ENCODE peak calls at places on chromosomes 2 and 18, in four cellular contexts. F is K562, A is HCT116, U is H1. C is an unnamed sample.

GRCh38 chr18:6747646-6748045 is 18.1 kb downstream of the ARHGAP28 start:
- DNase-seq in F (no peak), A (no peak), U (no peak), C (no peak)

GRCh38 chr18:29560270-29560669 is 1383.3 kb upstream of the CDH2 start:
- DNase-seq in F (no peak), A (no peak), U (no peak), C (peak)

GRCh38 chr2:46653539-46653938 is 174.2 kb downstream of the TMEM247 start:
- DNase-seq in F (no peak), A (no peak), U (no peak), C (no peak)

GRCh38 chr2:65291221-65292094 is 63.8 kb downstream of the ACTR2 start:
- DNase-seq in F (no peak), A (no peak), U (no peak), C (no peak)

GRCh38 chr2:222769941-222770340 is 90.9 kb upstream of the ACSL3 start:
- DNase-seq in F (no peak), A (no peak), U (no peak), C (no peak)

GRCh38 chr18:37445368-37445767 is 120.2 kb downstream of the CELF4 start:
- DNase-seq in F (no peak), A (no peak), U (no peak), C (no peak)

GRCh38 chr2:16722677-16723076 is 57.0 kb upstream of the CYRIA start:
- DNase-seq in F (no peak), A (no peak), U (peak), C (no peak)

GRCh38 chr18:42781298-42781815 is 334.1 kb downstream of the RIT2 start:
- DNase-seq in F (no peak), A (no peak), U (no peak), C (no peak)

GRCh38 chr18:59067873-59068272 is 71.8 kb upstream of the SEC11C start:
- DNase-seq in F (peak), A (no peak), U (no peak), C (no peak)

GRCh38 chr2:68646303-68646702 is 2.9 kb downstream of the PROKR1 start:
- DNase-seq in F (peak), A (peak), U (no peak), C (no peak)

GRCh38 chr2:217314021-217314460 is 454.2 kb upstream of the TNP1 start:
- DNase-seq in F (no peak), A (no peak), U (no peak), C (no peak)

GRCh38 chr2:154238252-154238651 is 366.5 kb downstream of the GALNT13 start:
- DNase-seq in F (no peak), A (no peak), U (no peak), C (no peak)

GRCh38 chr2:102839668-102840388 is 78.0 kb downstream of the TMEM182 start:
- DNase-seq in F (peak), A (peak), U (no peak), C (peak)

GRCh38 chr2:53234548-53234903 is 533.1 kb upstream of the CHAC2 start:
- DNase-seq in F (no peak), A (no peak), U (peak), C (no peak)

GRCh38 chr2:218367415-218368149 is 10.9 kb downstream of the CATIP start:
- DNase-seq in F (peak), A (peak), U (peak), C (peak)

GRCh38 chr2:46548103-46548486 is 68.7 kb downstream of the TMEM247 start:
- DNase-seq in F (no peak), A (no peak), U (no peak), C (no peak)

GRCh38 chr2:224908820-224909219 is 133.4 kb downstream of the DOCK10 start:
- DNase-seq in F (no peak), A (no peak), U (no peak), C (no peak)

GRCh38 chr2:54728669-54729120 is 5.2 kb downstream of the EML6 start:
- DNase-seq in F (peak), A (peak), U (no peak), C (no peak)

GRCh38 chr2:138632066-138632465 is 130.5 kb downstream of the SPOPL start:
- DNase-seq in F (no peak), A (no peak), U (no peak), C (no peak)

GRCh38 chr2:142395294-142395693 is 264.5 kb upstream of the LRP1B start:
- DNase-seq in F (no peak), A (no peak), U (no peak), C (no peak)

GRCh38 chr18:48300463-48300961 is 108.7 kb downstream of the ZBTB7C start:
- DNase-seq in F (peak), A (no peak), U (no peak), C (no peak)

GRCh38 chr2:86787701-86788100 is 3.0 kb downstream of the CD8A start:
- DNase-seq in F (no peak), A (no peak), U (no peak), C (no peak)

GRCh38 chr2:39510087-39510486 is 73.0 kb upstream of the MAP4K3 start:
- DNase-seq in F (no peak), A (no peak), U (no peak), C (no peak)

GRCh38 chr2:215537621-215538020 is 101.8 kb upstream of the FN1 start:
- DNase-seq in F (no peak), A (no peak), U (no peak), C (no peak)

GRCh38 chr2:190683802-190684201 is 34.9 kb downstream of the NAB1 start:
- DNase-seq in F (no peak), A (no peak), U (no peak), C (no peak)

GRCh38 chr2:225030089-225030653 is 12.1 kb downstream of the DOCK10 start:
- DNase-seq in F (no peak), A (no peak), U (no peak), C (no peak)

GRCh38 chr2:240252872-240253511 is 112.5 kb upstream of the OTOS start:
- DNase-seq in F (no peak), A (no peak), U (no peak), C (no peak)

GRCh38 chr2:45275235-45275805 is 266.1 kb upstream of the SIX2 start:
- DNase-seq in F (no peak), A (no peak), U (no peak), C (no peak)

GRCh38 chr18:45378308-45378707 is 237.0 kb upstream of the SLC14A2 start:
- DNase-seq in F (no peak), A (no peak), U (no peak), C (no peak)

GRCh38 chr2:224650815-224651439 is 65.2 kb downstream of the CCDC195 start:
- DNase-seq in F (peak), A (peak), U (no peak), C (no peak)

GRCh38 chr2:225041210-225041870 is 928 bp downstream of the DOCK10 start:
- DNase-seq in F (no peak), A (no peak), U (no peak), C (peak)

GRCh38 chr18:52465391-52465790 is 125.4 kb downstream of the DCC start:
- DNase-seq in F (no peak), A (no peak), U (peak), C (no peak)

GRCh38 chr2:70941701-70942100 is 6.0 kb downstream of the ATP6V1B1 start:
- DNase-seq in F (no peak), A (no peak), U (no peak), C (no peak)

GRCh38 chr2:227488045-227488444 is 16.1 kb downstream of the AGFG1 start:
- DNase-seq in F (no peak), A (no peak), U (no peak), C (no peak)

GRCh38 chr2:196503398-196503797 is 136.1 kb upstream of the CCDC150 start:
- DNase-seq in F (no peak), A (no peak), U (no peak), C (no peak)

GRCh38 chr18:62925031-62925688 is 209.8 kb downstream of the PHLPP1 start:
- DNase-seq in F (no peak), A (no peak), U (no peak), C (no peak)

GRCh38 chr2:217256261-217256660 is 396.4 kb upstream of the TNP1 start:
- DNase-seq in F (no peak), A (no peak), U (no peak), C (no peak)

GRCh38 chr2:208033701-208034502 is 8.6 kb upstream of the PLEKHM3 start:
- DNase-seq in F (peak), A (peak), U (no peak), C (no peak)

GRCh38 chr2:45483997-45484396 is 127.1 kb downstream of the SRBD1 start:
- DNase-seq in F (no peak), A (peak), U (no peak), C (no peak)

GRCh38 chr2:33145459-33145858 is 198.7 kb downstream of the LTBP1 start:
- DNase-seq in F (no peak), A (no peak), U (no peak), C (no peak)

GRCh38 chr2:19364014-19364413 is 5.6 kb upstream of the OSR1 start:
- DNase-seq in F (no peak), A (no peak), U (no peak), C (no peak)
- TF ChIP-seq CEBPB in F (no peak), A (no peak), U (no peak), C (no peak)

GRCh38 chr18:23943903-23944624 is 70.5 kb upstream of the TTC39C start:
- DNase-seq in F (no peak), A (no peak), U (no peak), C (no peak)
- TF ChIP-seq EGR1 in F (no peak), A (no peak), U (no peak), C (no peak)

DNA sequence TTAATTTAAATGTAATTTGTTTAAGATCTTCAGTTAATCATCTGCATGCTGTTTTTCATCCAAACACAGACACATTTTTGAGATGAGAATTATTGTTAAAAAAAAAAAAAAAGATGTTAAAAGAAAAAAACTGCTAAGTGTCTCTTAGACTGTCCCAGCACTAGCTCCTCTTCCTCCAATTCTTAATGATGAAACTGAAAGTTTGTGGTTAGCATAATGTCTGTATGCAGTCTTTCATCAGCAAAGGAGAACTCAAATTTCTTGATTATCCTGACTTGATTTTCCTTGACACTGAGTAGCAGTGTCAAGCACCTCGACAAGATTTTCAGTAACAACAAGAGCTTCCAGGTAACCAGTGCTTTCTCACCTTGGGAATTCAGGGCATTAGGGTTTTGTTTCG is 274.4 kb downstream of the LRRTM1 start:
- DNase-seq in F (no peak), A (no peak), U (no peak), C (no peak)
- TF ChIP-seq CEBPB in F (no peak), A (no peak), U (no peak), C (no peak)

GRCh38 chr2:160492401-160493226 is 993 bp downstream of the RBMS1 start:
- DNase-seq in F (peak), A (peak), U (no peak), C (no peak)

GRCh38 chr2:160490760-160491367 is 2.7 kb downstream of the RBMS1 start:
- DNase-seq in F (no peak), A (no peak), U (no peak), C (no peak)

GRCh38 chr2:160494243-160494642 is 636 bp upstream of the RBMS1 start:
- DNase-seq in F (no peak), A (no peak), U (no peak), C (no peak)

GRCh38 chr2:160493227-160494028 is at the start of gene RBMS1:
- DNase-seq in F (peak), A (no peak), U (no peak), C (no peak)

DNA sequence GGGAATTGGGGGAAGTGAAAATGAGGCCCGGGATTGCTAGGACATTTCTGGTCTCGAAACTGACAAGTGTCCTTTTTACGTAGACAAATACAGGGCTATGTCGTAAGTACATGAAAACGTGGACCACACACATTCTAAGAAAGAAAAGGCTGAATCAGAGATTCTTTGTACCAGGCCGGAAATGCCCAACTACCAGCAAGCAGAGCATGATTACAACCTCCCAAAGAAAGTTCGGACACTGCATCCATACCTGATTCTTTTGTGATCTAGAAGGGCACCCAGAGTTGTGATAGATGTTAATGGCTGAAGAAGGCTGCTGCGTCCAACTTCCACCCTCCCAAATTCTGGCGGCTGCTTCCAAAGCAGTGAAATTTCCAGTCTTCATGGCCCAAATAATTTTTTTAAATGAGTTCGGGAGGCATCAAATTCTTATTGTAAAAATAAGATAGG is 1.7 kb downstream of the RBMS1 start:
- DNase-seq in F (no peak), A (no peak), U (no peak), C (no peak)
- TF ChIP-seq EGR1 in F (no peak), A (no peak), U (no peak), C (no peak)

DNA sequence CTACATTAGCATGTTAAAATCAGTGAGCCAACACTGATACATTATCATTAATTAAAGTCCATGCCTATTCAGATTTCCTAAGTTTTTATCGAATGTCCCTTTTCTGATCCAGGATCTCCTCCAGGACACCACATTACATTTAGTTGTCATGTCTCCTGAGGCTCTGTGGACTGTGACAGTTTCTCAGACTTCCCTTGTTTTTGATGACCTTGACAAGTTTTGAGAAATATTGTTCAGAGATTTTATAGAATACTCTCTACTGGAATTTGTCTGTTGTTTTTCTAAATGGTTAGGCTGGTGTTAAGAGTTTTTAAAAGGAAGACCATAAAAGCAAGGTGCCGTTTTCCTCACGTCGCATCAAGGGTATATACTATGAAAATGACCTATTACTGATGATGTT is 16.3 kb upstream of the MAPRE3 start:
- DNase-seq in F (no peak), A (no peak), U (no peak), C (no peak)
- TF ChIP-seq CEBPB in F (no peak), A (no peak), U (no peak), C (no peak)

DNA sequence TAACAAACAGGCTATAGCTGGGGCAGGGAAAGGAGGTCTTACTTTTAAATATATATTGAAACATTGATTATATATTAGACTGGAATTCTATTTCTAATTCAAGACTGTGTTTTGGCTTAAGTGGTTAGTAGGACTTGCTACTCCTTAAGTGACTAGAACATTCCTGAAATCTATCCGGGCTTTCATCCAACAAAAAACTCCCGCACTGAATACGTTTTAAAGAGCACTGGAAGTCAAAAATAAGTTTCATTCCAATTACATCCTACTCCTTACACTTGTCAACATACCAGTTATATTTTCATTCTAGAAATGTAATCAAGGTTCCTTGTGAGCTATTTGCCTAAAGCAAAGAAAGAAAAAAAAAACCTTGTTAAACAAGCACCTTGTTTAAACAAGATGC is 204.6 kb downstream of the SP3 start:
- DNase-seq in F (no peak), A (no peak), U (no peak), C (no peak)
- TF ChIP-seq EGR1 in F (no peak), A (no peak), U (no peak), C (no peak)

DNA sequence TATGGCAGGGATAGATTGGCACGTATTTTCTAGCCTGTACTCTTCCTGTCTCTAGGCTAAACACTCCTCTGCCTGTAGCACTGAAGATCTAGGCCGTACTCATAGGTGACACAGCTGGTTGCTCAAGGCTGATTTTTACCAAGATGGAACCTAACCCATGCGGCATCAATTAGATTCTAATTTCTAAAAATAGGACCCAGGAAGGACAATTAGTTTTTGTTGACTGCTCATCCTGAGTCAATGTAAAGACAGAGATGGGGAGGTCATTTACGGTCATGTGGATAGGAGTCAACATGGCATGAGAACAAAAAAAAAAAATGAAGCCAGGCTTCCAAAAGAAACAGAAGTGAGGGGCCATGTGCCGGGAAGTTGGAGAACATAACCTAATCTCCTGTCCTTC is 360.7 kb upstream of the ETAA1 start:
- DNase-seq in F (no peak), A (no peak), U (no peak), C (no peak)
- TF ChIP-seq CEBPB in F (no peak), A (no peak), U (no peak), C (no peak)

DNA sequence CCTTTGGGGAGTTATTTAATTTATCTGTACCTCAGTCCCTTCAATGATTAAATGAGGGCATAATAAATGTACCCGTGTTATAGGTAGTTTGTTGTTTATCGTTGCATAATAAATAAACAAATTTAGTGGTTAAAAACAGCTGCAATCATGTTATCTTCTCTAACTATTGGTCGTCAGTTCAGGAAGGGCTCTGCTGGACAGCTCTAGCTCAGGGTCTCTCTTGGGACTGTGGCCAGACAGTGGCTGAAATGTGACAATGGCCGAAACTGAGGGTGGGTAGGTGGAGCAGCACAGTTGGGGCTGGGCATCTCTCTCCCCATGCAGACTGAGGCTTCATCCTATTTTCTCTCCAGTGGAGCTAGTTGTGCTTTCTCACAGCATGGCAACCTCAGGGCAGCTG is 632.1 kb upstream of the HS6ST1 start:
- DNase-seq in F (no peak), A (no peak), U (no peak), C (no peak)
- TF ChIP-seq EGR1 in F (no peak), A (no peak), U (no peak), C (no peak)

DNA sequence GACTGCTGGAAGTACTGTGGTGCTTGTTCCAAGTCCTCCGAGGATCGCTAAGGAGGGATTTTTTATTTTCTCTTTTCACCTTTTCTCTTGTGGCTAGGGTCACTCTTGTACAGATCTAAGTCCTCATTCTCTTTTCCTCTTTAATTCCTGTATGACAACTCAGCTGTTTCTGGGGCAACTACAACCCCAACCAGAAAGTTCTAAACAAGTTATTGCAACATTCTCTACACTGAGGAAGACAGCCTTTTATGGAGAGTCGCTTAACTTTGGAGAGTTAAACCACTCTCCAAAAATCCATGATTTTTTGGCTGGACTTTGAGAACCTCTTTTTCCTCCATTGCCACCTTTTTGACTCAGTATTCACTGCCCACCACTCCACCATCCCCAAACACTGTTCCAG is 74.0 kb upstream of the SESTD1 start:
- DNase-seq in F (no peak), A (no peak), U (no peak), C (no peak)
- TF ChIP-seq CEBPB in F (no peak), A (no peak), U (no peak), C (no peak)

DNA sequence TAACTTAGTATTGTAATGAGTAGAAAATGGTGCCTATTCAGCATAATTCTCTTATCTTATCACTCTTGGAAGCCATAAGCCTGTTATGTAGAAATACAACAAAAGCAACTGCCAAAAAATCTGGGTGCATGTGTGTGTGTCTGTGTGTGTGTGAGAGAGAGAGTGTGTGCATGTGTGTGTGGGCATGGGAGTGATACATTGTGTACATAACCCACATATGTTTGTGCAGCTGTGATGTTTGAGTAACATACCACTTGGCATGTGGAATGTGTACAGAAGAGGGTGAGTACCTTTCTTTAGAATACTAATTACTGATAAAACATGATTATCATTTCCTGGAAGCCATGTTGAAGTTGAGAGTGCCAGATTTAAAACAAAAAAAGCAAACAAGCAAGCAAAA is 642.3 kb upstream of the SYT4 start:
- DNase-seq in F (no peak), A (no peak), U (no peak), C (no peak)
- TF ChIP-seq EGR1 in F (no peak), A (no peak), U (no peak), C (no peak)